ENCODE peak calls at places on chromosomes 11 and 22, in five cellular contexts. W is PC-3, L is GM23338, X is hepatocyte, T is GM12878. H is an unnamed sample.

GRCh38 chr11:61067782-61068181 is 34.5 kb upstream of the CD5 start:
- DNase-seq in W (no peak), L (no peak), X (no peak), T (no peak), H (no peak)

GRCh38 chr11:70548976-70549375 is 150.6 kb downstream of the CTTN start:
- DNase-seq in W (no peak), L (peak), X (no peak), T (no peak), H (no peak)

GRCh38 chr11:106087815-106088435 is 10.5 kb downstream of the AASDHPPT start:
- DNase-seq in W (peak), L (peak), X (peak), T (no peak), H (peak)

GRCh38 chr22:30436196-30436595 is 10.6 kb downstream of the MTFP1 start:
- DNase-seq in W (no peak), L (no peak), X (no peak), T (no peak), H (no peak)

GRCh38 chr11:7575841-7576451 is 62.1 kb downstream of the PPFIBP2 start:
- DNase-seq in W (peak), L (no peak), X (peak), T (no peak), H (peak)

GRCh38 chr22:49713003-49713402 is 114.7 kb downstream of the BRD1 start:
- DNase-seq in W (no peak), L (no peak), X (no peak), T (no peak), H (no peak)

GRCh38 chr22:50306753-50307749 is at the start of gene PLXNB2:
- DNase-seq in W (peak), L (peak), X (peak), T (no peak), H (peak)

GRCh38 chr11:110032957-110033570 is 60.1 kb upstream of the ZC3H12C start:
- DNase-seq in W (peak), L (no peak), X (no peak), T (no peak), H (no peak)

GRCh38 chr11:13277719-13278619 is at the start of gene BMAL1:
- DNase-seq in W (no peak), L (peak), X (peak), T (no peak), H (peak)

GRCh38 chr11:121063728-121064127 is 37.3 kb upstream of the TECTA start:
- DNase-seq in W (peak), L (peak), X (no peak), T (no peak), H (no peak)

GRCh38 chr22:30877662-30878515 is 90.7 kb downstream of the MORC2 start:
- DNase-seq in W (peak), L (no peak), X (no peak), T (no peak), H (peak)

GRCh38 chr11:119295178-119295577 is 21.8 kb downstream of the MCAM start:
- DNase-seq in W (peak), L (no peak), X (no peak), T (no peak), H (peak)

GRCh38 chr11:119739975-119740374 is 11.0 kb upstream of the NECTIN1 start:
- DNase-seq in W (no peak), L (no peak), X (no peak), T (no peak), H (no peak)

GRCh38 chr11:64885367-64886286 is 7.2 kb upstream of the EHD1 start:
- DNase-seq in W (peak), L (no peak), X (peak), T (no peak), H (peak)

GRCh38 chr11:73287400-73288101 is 15.4 kb downstream of the P2RY6 start:
- DNase-seq in W (no peak), L (no peak), X (no peak), T (no peak), H (no peak)

GRCh38 chr11:19868871-19869270 is 156.2 kb downstream of the NAV2 start:
- DNase-seq in W (no peak), L (no peak), X (no peak), T (no peak), H (no peak)

GRCh38 chr11:118785362-118785761 is 5.6 kb downstream of the DDX6 start:
- DNase-seq in W (peak), L (no peak), X (peak), T (no peak), H (peak)

DNA sequence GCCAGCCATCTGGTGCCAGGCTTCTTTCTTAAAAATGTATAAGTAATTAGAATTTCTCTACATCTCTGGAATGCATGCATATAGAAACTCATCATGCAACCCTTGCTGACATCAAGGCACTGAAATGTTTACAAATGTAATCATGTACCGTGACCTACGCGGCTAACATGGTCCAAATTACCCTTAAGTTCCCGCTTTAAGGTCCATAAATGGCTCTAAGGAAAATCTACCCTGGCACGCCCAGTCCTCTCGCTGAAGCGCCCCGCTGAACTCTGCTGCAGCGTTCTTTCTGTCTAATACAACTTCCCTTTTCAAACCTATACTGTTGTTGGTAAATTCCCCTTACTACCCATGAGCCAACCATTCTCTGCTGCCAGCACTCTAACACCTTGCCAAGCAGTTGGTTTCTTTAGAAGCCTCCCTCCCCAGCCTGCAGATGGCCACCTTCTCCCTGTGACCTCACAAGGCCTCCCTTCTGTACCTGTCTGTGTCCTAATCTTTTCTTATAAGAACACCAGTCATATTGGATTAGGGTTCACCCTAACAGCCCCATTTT is 13.5 kb upstream of the HMOX1 start:
- DNase-seq in W (no peak), L (no peak), X (peak), T (peak), H (no peak)
- H2AFZ ChIP-seq in W (no peak), L (peak), X (no peak), T (peak), H (no peak)

GRCh38 chr11:69210660-69211035 is 54.9 kb downstream of the SMIM38 start:
- DNase-seq in W (no peak), L (no peak), X (no peak), T (no peak), H (no peak)

GRCh38 chr11:69213964-69214363 is 58.2 kb downstream of the SMIM38 start:
- DNase-seq in W (no peak), L (no peak), X (no peak), T (no peak), H (no peak)

GRCh38 chr11:69213315-69213714 is 57.6 kb downstream of the SMIM38 start:
- DNase-seq in W (no peak), L (no peak), X (no peak), T (peak), H (no peak)

GRCh38 chr11:69211540-69212120 is 55.9 kb downstream of the SMIM38 start:
- DNase-seq in W (no peak), L (no peak), X (no peak), T (no peak), H (no peak)

DNA sequence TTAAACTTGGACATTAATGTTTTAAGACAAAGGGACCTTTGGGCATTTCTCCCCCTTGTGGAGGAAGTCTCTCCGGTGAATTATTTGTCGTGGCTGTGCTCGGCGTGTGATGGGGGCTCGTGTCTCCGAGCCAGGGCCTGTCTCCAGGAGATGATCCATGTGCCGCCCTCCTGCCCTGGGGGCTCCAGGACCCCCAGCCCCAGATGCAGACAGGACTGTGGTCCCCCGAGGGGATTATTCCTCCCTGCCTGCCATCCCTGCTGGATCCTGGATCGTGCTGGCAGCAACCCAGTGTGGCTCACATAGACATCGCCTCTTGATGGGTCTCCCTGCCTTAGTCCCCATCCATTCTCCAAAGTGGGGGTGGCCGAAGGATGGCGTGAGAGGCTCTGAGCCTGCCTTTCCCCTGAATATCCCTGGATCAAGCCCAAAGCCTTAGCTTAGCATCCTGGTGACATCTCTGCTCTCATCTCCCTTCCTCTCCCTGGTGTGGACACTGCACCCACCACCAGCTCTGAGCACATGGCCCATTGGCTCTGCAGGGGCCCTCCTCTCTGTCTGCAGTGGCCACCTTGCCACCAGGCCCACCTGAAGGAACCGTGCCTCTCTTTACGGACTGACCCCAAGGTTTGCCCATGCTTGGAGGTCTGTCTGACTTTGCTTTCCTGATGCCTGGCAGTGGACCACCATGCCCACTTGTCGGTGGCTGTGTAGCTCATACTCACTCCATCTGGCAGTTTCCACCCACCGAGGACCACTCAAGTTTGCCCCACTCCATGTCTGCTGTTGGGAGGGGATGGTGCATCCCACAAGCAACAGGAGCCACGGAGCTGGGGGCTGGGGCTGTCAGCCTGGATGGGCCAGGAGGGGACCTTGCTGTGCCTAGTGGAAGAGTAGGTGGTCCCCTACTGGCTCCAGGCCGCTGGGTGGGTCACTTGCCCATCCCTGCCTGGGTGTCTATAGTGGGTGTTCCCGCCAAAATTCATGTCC is 56.7 kb downstream of the SMIM38 start:
- DNase-seq in W (no peak), L (peak), X (no peak), T (no peak), H (no peak)
- TF ChIP-seq EZH2 in W (no peak), L (no peak), X (no peak), T (no peak), H (no peak)

GRCh38 chr22:23222875-23223565 is 42.7 kb downstream of the BCR start:
- DNase-seq in W (no peak), L (no peak), X (no peak), T (no peak), H (no peak)

GRCh38 chr22:23220485-23221350 is 40.4 kb downstream of the BCR start:
- DNase-seq in W (no peak), L (no peak), X (no peak), T (no peak), H (peak)

GRCh38 chr22:23219787-23220484 is 39.6 kb downstream of the BCR start:
- DNase-seq in W (peak), L (no peak), X (peak), T (peak), H (peak)

GRCh38 chr22:23222033-23222840 is 41.9 kb downstream of the BCR start:
- DNase-seq in W (no peak), L (no peak), X (no peak), T (no peak), H (no peak)

DNA sequence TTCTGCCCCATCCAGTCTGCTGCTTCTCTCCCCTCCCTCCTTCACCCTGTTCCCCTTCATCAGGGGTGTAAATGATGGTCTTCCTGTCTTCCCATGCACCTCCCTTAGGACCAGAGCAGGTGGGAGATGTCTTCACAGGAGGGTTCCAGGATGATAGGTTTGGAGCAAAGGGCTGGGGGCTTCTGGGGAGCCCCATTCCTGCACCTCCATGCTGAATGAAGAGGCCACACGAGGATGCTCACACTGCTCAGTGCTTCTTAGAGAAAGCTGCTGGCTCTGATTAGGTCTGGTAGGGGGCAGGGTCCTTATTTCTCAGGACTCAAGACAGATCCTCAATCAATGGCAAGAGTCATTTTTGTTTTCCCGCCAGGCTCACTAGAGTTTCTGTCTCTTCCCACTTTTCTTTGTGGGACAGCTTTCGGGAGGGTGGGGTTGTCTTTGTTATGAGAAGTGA is 41.1 kb downstream of the BCR start:
- DNase-seq in W (no peak), L (no peak), X (no peak), T (no peak), H (no peak)
- H3K4me2 ChIP-seq in W (no peak), L (no peak), X (no peak), T (peak), H (peak)

GRCh38 chr11:59106363-59107336 is at the start of gene FAM111B:
- DNase-seq in W (peak), L (peak), X (peak), T (peak), H (peak)
- H2AFZ ChIP-seq in W (peak), L (peak), X (peak), T (peak), H (peak)

GRCh38 chr22:19204640-19205039 is 26.1 kb upstream of the SLC25A1 start:
- DNase-seq in W (no peak), L (no peak), X (no peak), T (no peak), H (no peak)
- TF ChIP-seq EZH2 in W (no peak), L (no peak), X (no peak), T (no peak), H (no peak)

GRCh38 chr11:122650619-122651018 is 4.9 kb upstream of the UBASH3B start:
- DNase-seq in W (no peak), L (peak), X (no peak), T (no peak), H (no peak)

GRCh38 chr11:122645847-122646246 is 9.7 kb upstream of the UBASH3B start:
- DNase-seq in W (peak), L (no peak), X (no peak), T (no peak), H (peak)

GRCh38 chr11:122646549-122647340 is 8.8 kb upstream of the UBASH3B start:
- DNase-seq in W (peak), L (no peak), X (no peak), T (no peak), H (peak)

GRCh38 chr11:122649133-122649532 is 6.4 kb upstream of the UBASH3B start:
- DNase-seq in W (no peak), L (no peak), X (no peak), T (no peak), H (peak)

GRCh38 chr11:122647728-122648127 is 7.8 kb upstream of the UBASH3B start:
- DNase-seq in W (no peak), L (no peak), X (no peak), T (no peak), H (no peak)
- H3K4me2 ChIP-seq in W (no peak), L (no peak), X (no peak), T (no peak), H (peak)

GRCh38 chr11:46202696-46203391 is 74.6 kb upstream of the CREB3L1 start:
- DNase-seq in W (no peak), L (no peak), X (no peak), T (no peak), H (no peak)

GRCh38 chr11:46202149-46202548 is 75.3 kb upstream of the CREB3L1 start:
- DNase-seq in W (peak), L (peak), X (no peak), T (no peak), H (no peak)

GRCh38 chr11:46198873-46199250 is 77.6 kb upstream of the PHF21A start:
- DNase-seq in W (no peak), L (no peak), X (no peak), T (no peak), H (no peak)

GRCh38 chr11:46198245-46198872 is 77.1 kb upstream of the PHF21A start:
- DNase-seq in W (no peak), L (no peak), X (no peak), T (no peak), H (no peak)

DNA sequence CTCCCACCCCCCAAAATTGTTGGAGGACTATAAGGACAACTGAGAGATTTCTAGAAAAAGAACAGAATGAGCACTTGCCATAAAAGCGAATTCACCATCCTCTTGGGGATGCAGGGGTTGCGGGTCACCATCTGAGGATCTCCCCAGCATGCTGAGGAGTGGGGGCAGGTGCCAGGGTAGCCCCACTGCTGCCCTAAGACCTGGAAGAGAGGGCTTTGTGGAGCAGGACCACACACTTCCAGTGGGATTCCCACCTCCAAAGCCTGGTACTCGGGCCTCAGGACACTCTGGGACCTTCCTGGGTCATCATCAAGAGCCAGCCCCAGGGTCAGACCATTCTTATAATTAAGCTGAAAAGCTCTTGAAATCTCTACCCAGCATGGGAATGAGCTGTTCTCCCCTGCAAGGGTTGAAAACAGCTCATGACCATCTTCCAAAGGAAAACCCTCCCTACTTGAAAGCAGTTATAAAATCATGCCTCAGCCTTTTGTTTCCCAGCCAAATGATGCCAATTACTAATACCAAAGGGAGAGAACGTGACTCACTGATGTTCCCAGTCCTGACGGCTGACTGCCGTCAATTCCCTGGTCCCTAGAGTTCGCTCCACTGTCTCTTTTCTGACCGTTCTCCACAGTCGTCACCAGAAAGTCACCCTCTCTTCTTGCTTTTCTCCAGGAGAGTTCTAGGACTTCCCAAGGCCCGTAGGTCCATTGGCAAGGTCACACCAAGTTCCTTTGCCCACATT is 76.8 kb upstream of the CREB3L1 start:
- DNase-seq in W (peak), L (no peak), X (no peak), T (no peak), H (peak)
- H2AFZ ChIP-seq in W (no peak), L (peak), X (no peak), T (no peak), H (no peak)

GRCh38 chr11:31987118-31988005 is 103.5 kb upstream of the RCN1 start:
- DNase-seq in W (no peak), L (peak), X (peak), T (no peak), H (peak)
- TF ChIP-seq EZH2 in W (no peak), L (peak), X (peak), T (no peak), H (no peak)

GRCh38 chr11:46357483-46357936 is 10.2 kb downstream of the DGKZ start:
- DNase-seq in W (no peak), L (no peak), X (no peak), T (no peak), H (no peak)
- H3K4me2 ChIP-seq in W (no peak), L (no peak), X (no peak), T (no peak), H (no peak)

DNA sequence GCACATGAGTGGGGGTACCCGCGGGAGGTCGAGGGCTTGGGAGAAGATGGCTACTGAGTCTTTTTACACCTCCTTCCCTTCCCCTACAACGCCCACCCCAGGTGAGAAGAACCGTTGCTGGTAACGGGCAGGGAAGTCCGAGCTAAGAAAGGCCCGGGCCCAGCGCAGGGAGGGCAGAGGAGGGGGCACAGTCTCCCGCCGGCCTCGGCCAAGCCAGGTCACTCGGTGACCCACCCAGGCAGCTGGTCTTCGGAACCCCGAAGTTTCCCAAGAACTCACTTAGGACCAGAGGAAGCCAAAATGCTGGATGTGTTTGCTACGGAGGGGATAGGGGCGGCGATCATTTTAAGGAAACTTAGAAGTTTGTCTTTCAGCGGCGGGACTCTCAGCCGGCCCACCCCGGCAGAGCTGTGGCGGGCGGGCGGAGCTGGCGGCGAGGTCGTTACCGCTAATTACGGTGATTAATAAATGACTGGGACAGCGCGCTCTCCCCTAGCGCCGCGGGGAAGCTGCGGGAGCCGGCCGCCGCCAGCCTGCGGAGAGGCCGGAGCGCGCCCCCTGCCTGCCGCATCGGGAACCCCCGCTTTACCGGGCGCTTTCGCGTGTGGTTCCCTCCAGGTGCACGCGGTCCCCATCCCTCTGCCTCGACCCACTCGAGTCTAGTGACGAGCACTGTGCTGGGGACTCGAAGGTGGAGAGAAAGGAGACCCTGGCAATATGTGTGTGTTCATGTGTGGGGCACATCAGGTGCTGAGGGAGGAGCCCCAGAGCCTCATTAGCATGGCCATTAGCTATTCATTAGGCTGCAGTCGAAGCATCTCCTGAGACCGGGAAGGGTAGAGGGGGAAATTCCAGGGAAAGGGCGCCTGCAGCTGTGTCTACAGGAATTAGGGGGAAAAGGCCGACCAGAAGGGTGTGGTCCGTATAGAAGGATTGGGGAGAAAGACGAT is 945 bp downstream of the ROBO3 start:
- DNase-seq in W (peak), L (peak), X (peak), T (no peak), H (peak)
- H2AFZ ChIP-seq in W (peak), L (peak), X (peak), T (no peak), H (peak)

H was measured in GM23248.